ENCODE peak calls at places on chromosomes 3 and 15, in eight cellular contexts. G, B, D, L, X, C, J and N are unnamed samples.

GRCh38 chr15:86653344-86654192 is 573.9 kb downstream of the AGBL1 start:
- DNase-seq in G (no peak), B (no peak), X (no peak), C (no peak), L (no peak), D (no peak), J (no peak), N (no peak)

GRCh38 chr3:46500631-46501377 is 3.0 kb downstream of the RTP3 start:
- DNase-seq in J (peak; percentile 80), L (no peak), G (no peak), D (no peak), X (no peak), B (no peak), C (no peak), N (no peak)

GRCh38 chr15:44811347-44811746 is 75.0 kb downstream of the TRIM69 start:
- DNase-seq in L (no peak), G (no peak), X (no peak), C (no peak), D (no peak), B (no peak), J (no peak), N (no peak)

GRCh38 chr15:68821190-68821897 is 649 bp upstream of the ANP32A start:
- DNase-seq in B (no peak), C (peak; percentile 27), X (no peak), J (no peak), L (no peak), G (no peak), D (peak; percentile 45), N (no peak)

GRCh38 chr15:94306700-94307650 is 75.6 kb downstream of the MCTP2 start:
- DNase-seq in B (no peak), J (peak; percentile 86), X (no peak), D (no peak), C (no peak), G (no peak), L (no peak), N (no peak)

GRCh38 chr3:37181766-37182165 is 7.4 kb upstream of the LRRFIP2 start:
- DNase-seq in J (no peak), C (no peak), D (no peak), B (no peak), L (no peak), X (no peak), G (no peak), N (no peak)

GRCh38 chr15:66821307-66821706 is 119.3 kb downstream of the SMAD6 start:
- DNase-seq in D (no peak), C (no peak), G (no peak), L (no peak), B (no peak), X (no peak), J (no peak), N (peak; percentile 12)

GRCh38 chr3:156389151-156389760 is 165.7 kb downstream of the SSR3 start:
- DNase-seq in J (no peak), L (no peak), B (no peak), X (no peak), C (no peak), D (no peak), G (no peak), N (no peak)

GRCh38 chr3:127448161-127448561 is 142.4 kb downstream of the TPRA1 start:
- DNase-seq in X (peak; percentile 36), B (no peak), G (no peak), D (no peak), L (peak; percentile 12), C (no peak), J (no peak), N (peak; percentile 18)

GRCh38 chr3:48344867-48345507 is 11.5 kb upstream of the SPINK8 start:
- DNase-seq in B (no peak), L (no peak), C (no peak), J (no peak), G (no peak), X (no peak), D (no peak), N (no peak)

GRCh38 chr3:170988378-170988777 is 38.1 kb downstream of the SLC2A2 start:
- DNase-seq in D (no peak), C (no peak), X (no peak), J (no peak), G (no peak), B (no peak), L (no peak), N (no peak)

GRCh38 chr3:42663581-42664442 is 10.3 kb downstream of the ZBTB47 start:
- DNase-seq in C (no peak), G (no peak), D (peak; percentile 73), B (no peak), J (no peak), L (no peak), X (no peak), N (peak; percentile 42)

GRCh38 chr3:52237006-52237658 is 1.8 kb downstream of the TWF2 start:
- DNase-seq in B (no peak), J (no peak), D (no peak), G (no peak), L (no peak), C (no peak), X (no peak), N (no peak)

GRCh38 chr3:189316296-189317019 is 144.7 kb downstream of the TPRG1 start:
- DNase-seq in C (no peak), D (no peak), X (peak; percentile 42), J (no peak), G (peak; percentile 29), L (no peak), B (peak; percentile 60), N (peak; percentile 61)

GRCh38 chr3:32614956-32615355 is 44.3 kb upstream of the DYNC1LI1 start:
- DNase-seq in B (no peak), X (no peak), D (no peak), L (no peak), J (peak; percentile 93), G (no peak), C (no peak), N (no peak)

GRCh38 chr3:182509312-182509711 is 284.0 kb upstream of the ATP11B start:
- DNase-seq in G (no peak), D (no peak), L (no peak), B (no peak), J (no peak), X (no peak), C (no peak), N (no peak)

GRCh38 chr3:27628029-27628750 is 93.9 kb downstream of the EOMES start:
- DNase-seq in C (no peak), L (no peak), G (no peak), D (no peak), B (no peak), X (no peak), J (peak; percentile 39), N (no peak)

DNA sequence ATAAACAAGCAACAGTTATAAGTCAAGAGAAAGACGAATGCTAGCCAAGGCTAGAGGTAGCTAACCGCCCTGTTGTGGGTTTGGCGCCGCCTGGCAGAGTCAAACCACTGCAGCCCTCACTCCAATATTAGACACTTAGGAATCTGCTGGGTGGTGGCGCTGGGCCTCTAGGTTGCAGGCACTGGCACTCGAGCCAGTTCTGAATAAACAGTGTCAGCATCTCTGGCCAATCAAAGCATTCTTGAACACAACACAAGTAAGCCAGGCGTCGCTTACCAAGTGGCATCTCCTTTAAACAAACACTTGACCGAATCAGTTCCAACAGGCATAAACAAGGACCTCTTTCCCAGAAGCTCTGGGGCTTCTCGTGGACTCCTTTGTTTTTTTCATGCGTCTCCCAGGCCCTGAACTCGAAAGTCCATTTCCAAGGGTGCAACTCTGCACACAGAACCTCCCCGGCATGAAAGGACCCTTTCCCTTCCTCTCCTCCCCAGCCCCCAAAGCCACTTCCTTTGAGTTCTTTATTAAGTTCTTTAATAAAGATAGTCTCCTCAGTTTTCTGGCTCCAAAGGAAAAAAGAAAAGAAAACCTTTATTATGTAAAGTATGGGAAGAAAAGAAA is 82.3 kb downstream of the LRIG1 start:
- DNase-seq in L (peak; percentile 72), C (no peak), X (peak; percentile 76), D (no peak), G (no peak), J (no peak), B (no peak), N (no peak)
- TF ChIP-seq CTCF in L (no peak), C (no peak), X (peak; percentile 20), D (no peak), G (no peak), J (no peak), B (no peak), N (peak; percentile 32)

DNA sequence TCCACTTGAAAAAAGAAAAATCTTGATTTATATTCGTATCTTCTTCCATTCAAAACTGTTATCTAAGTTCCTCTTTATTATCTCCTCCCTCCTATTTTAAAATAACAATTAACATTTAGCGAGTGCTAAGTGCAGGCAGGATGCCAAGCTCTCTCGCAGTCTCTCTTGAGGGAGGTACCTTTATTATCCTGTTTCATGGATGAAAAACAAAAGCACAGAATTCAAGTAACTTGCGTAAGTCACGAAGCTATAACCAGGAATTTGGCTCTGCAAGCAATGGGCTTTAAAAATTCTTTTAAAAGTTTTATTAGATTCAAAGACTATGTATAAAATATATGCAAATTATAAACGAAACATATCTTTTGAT is 418.8 kb upstream of the NAALADL2 start:
- DNase-seq in C (no peak), L (no peak), G (peak; percentile 59), B (peak; percentile 22), X (no peak), D (no peak), J (peak; percentile 70), N (no peak)
- H3K4me3 ChIP-seq in C (peak overlapping the region; percentile 59), L (peak overlapping the region; percentile 63), G (peak overlapping the region; percentile 73), B (peak overlapping the region; percentile 54), X (peak overlapping the region; percentile 67), D (peak overlapping the region; percentile 63), J (peak overlapping the region; percentile 73), N (peak overlapping the region; percentile 69)

DNA sequence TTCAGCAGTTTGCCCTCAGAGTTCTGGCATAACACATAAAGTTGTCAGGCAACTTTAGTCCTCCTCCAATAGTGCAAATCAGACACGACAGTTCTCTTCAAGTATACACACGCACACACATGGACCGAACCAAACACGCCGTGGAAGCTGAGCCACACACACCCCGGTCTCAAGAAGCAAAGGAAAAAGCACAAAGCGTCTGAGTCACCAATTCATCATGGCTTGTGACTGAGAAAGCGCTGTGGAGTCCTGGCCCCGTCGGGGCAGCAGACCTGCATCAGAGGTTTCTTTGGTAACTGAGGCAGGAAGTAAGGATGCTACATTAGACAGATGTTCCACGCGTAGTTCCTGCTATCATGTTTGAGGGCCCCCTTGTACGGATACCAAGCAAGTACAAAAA is 85.7 kb downstream of the VGLL4 start:
- DNase-seq in B (no peak), G (no peak), C (no peak), L (no peak), J (peak; percentile 90), X (no peak), D (no peak), N (no peak)
- H3K4me1 ChIP-seq in B (peaks cover 6% of the 10 kb centered on the region), G (no peaks in the 10 kb centered on the region), C (peaks cover 6% of the 10 kb centered on the region), L (peaks cover 15% of the 10 kb centered on the region), J (peaks cover 34% of the 10 kb centered on the region), X (peaks cover 18% of the 10 kb centered on the region), D (peaks cover 8% of the 10 kb centered on the region), N (peaks cover 45% of the 10 kb centered on the region)

GRCh38 chr3:39279745-39280517 is at the start of gene CX3CR1:
- DNase-seq in B (peak; percentile 31), D (no peak), X (no peak), C (no peak), L (no peak), J (no peak), G (no peak), N (no peak)
- TF ChIP-seq CTCF in B (no peak), D (no peak), X (no peak), C (no peak), L (no peak), J (no peak), G (no peak), N (no peak)

GRCh38 chr3:65761890-65762605 is 276.7 kb downstream of the MAGI1 start:
- DNase-seq in B (no peak), D (no peak), C (no peak), G (peak; percentile 40), L (no peak), X (no peak), J (no peak), N (no peak)
- H3K4me3 ChIP-seq in B (no peak overlapping the region), D (no peak overlapping the region), C (no peak overlapping the region), G (peak overlapping the region; percentile 28), L (no peak overlapping the region), X (no peak overlapping the region), J (no peak overlapping the region), N (no peak overlapping the region)